ENCODE peak calls at places on chromosomes 1 and 21, in four cellular contexts. Z is T-helper 2 cell, G is neural crest cell, B is PC-3. E is an unnamed sample.
A peak's percentile ranks its signal among the peaks of the same experiment; 100 is the strongest.

GRCh38 chr1:95793893-95794292 is 559.9 kb downstream of the RWDD3 start:
- DNase-seq in Z (no peak), G (no peak), B (peak; percentile 25), E (peak; percentile 19)

GRCh38 chr1:62977321-62977720 is 193.4 kb downstream of the ATG4C start:
- DNase-seq in Z (no peak), G (no peak), B (no peak), E (no peak)

GRCh38 chr1:20439282-20439681 is 46.7 kb downstream of the CAMK2N1 start:
- DNase-seq in Z (no peak), G (no peak), B (peak; percentile 30), E (peak; percentile 21)

GRCh38 chr1:33927721-33928120 is 63.8 kb downstream of the HMGB4 start:
- DNase-seq in Z (no peak), G (no peak), B (no peak), E (no peak)

GRCh38 chr1:160622885-160623633 is 23.8 kb downstream of the SLAMF1 start:
- DNase-seq in Z (no peak), G (no peak), B (no peak), E (no peak)

GRCh38 chr1:181124206-181124825 is 35.8 kb downstream of the IER5 start:
- DNase-seq in Z (no peak), G (no peak), B (no peak), E (no peak)

GRCh38 chr1:112904071-112904830 is 51.7 kb downstream of the SLC16A1 start:
- DNase-seq in Z (no peak), G (no peak), B (peak; percentile 91), E (peak; percentile 97)

GRCh38 chr21:31788581-31788980 is 56.7 kb upstream of the SCAF4 start:
- DNase-seq in Z (no peak), G (no peak), B (no peak), E (no peak)

GRCh38 chr21:44304041-44304738 is 4.3 kb downstream of the PFKL start:
- DNase-seq in Z (no peak), G (no peak), B (no peak), E (no peak)

GRCh38 chr1:1425753-1426495 is 4.8 kb upstream of the ANKRD65 start:
- DNase-seq in Z (no peak), G (no peak), B (no peak), E (no peak)

GRCh38 chr1:210696709-210697108 is 368.0 kb downstream of the HHAT start:
- DNase-seq in Z (no peak), G (no peak), B (no peak), E (peak; percentile 7)

GRCh38 chr1:33231166-33231565 is 25.1 kb upstream of the ZNF362 start:
- DNase-seq in Z (no peak), G (no peak), B (no peak), E (no peak)

GRCh38 chr1:11629626-11630025 is 24.6 kb downstream of the FBXO2 start:
- DNase-seq in Z (no peak), G (no peak), B (no peak), E (no peak)

GRCh38 chr21:16563795-16564194 is 834.0 kb downstream of the USP25 start:
- DNase-seq in Z (no peak), G (no peak), B (peak; percentile 44), E (peak; percentile 21)

GRCh38 chr1:87812881-87813577 is 484.3 kb downstream of the LMO4 start:
- DNase-seq in Z (no peak), G (no peak), B (no peak), E (no peak)

GRCh38 chr21:40053007-40053406 is 185.8 kb downstream of the PCP4 start:
- DNase-seq in Z (no peak), G (no peak), B (no peak), E (no peak)

GRCh38 chr1:160656737-160657476 is 10.1 kb upstream of the SLAMF1 start:
- DNase-seq in Z (no peak), G (no peak), B (no peak), E (no peak)

GRCh38 chr21:16078382-16078781 is 348.6 kb downstream of the USP25 start:
- DNase-seq in Z (no peak), G (no peak), B (no peak), E (no peak)

GRCh38 chr1:155184835-155185782 is 11.5 kb downstream of the TRIM46 start:
- DNase-seq in Z (no peak), G (no peak), B (no peak), E (no peak)

GRCh38 chr21:37370152-37371040 is 3.8 kb downstream of the DYRK1A start:
- DNase-seq in Z (no peak), G (no peak), B (peak; percentile 80), E (peak; percentile 81)

E was measured in ELR.